ENCODE peak calls at places on chromosomes 1 and 21, in seven cellular contexts. H is uterus, O is right atrium auricular region, Y is fibroblast of lung, M is left ventricle myocardium inferior, K is A673, U is HFF-Myc. G is an unnamed sample.

GRCh38 chr21:15367061-15367626 is 302.3 kb upstream of the NRIP1 start:
- DNase-seq in M (no peak), Y (no peak), H (no peak), U (no peak), O (no peak), K (no peak), G (no peak)

GRCh38 chr1:246632584-246633168 is 66.4 kb downstream of the CNST start:
- DNase-seq in M (no peak), U (peak; percentile 81), H (no peak), O (no peak), K (no peak), Y (peak; percentile 78), G (peak; percentile 90)

GRCh38 chr1:200778766-200779165 is 40.1 kb downstream of the CAMSAP2 start:
- DNase-seq in O (no peak), K (no peak), M (peak; percentile 21), U (no peak), Y (no peak), H (no peak), G (no peak)

GRCh38 chr1:163072658-163073057 is 3.5 kb downstream of the RGS4 start:
- DNase-seq in M (no peak), H (no peak), U (no peak), O (no peak), K (no peak), Y (no peak), G (no peak)

GRCh38 chr1:58870298-58870676 is 86.4 kb upstream of the JUN start:
- DNase-seq in K (no peak), U (no peak), O (no peak), H (no peak), Y (no peak), M (no peak), G (peak; percentile 52)

GRCh38 chr21:16084776-16085364 is 355.1 kb downstream of the USP25 start:
- DNase-seq in Y (peak; percentile 82), O (peak; percentile 78), H (peak; percentile 80), M (peak; percentile 46), U (peak; percentile 55), K (no peak), G (peak; percentile 77)

GRCh38 chr1:228990906-228991569 is 255.8 kb downstream of the RHOU start:
- DNase-seq in H (no peak), M (no peak), O (no peak), U (no peak), Y (no peak), K (no peak), G (no peak)

GRCh38 chr1:154418062-154418897 is 13.1 kb downstream of the IL6R start:
- DNase-seq in M (no peak), H (no peak), O (no peak), K (no peak), Y (no peak), U (no peak), G (no peak)

GRCh38 chr1:35894183-35894582 is 11.2 kb downstream of the AGO1 start:
- DNase-seq in Y (peak; percentile 33), H (no peak), M (no peak), K (peak; percentile 51), O (peak; percentile 64), U (no peak), G (no peak)

DNA sequence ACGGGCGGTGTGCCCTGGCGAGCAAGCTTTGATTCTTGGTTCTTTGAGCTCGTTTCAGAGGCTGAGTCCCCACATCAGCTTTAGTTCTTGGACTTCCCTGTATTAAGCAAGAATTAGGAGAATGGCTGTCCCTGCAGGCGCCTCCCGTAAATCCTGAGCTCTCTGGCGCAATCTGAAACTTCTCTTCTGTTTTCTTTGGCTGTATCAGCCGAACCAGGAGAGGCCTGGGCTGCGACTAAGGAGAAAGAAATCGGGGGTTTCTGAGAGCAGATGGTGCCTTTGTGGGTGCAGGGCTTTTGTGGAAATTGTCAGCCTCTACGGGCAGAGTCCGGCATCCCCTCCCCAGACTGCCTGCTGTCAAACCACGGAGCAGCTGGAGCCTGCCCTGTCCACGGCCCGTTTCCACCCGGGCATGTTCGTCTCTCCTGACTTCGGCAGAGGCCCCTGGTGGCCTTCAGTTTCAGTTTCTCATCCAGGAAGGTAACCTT is 17.9 kb downstream of the CSTB start:
- DNase-seq in O (peak; percentile 82), M (no peak), U (no peak), K (no peak), H (peak; percentile 64), Y (peak; percentile 77), G (no peak)
- H3K4me3 ChIP-seq in O (no peak overlapping the region), M (peak overlapping the region; percentile 42), U (no peak overlapping the region), K (no peak overlapping the region), H (peak overlapping the region; percentile 18), Y (peak overlapping the region; percentile 25), G (peak overlapping the region; percentile 12)

GRCh38 chr1:198935371-198935921 is 296.6 kb downstream of the PTPRC start:
- DNase-seq in M (peak; percentile 33), U (peak; percentile 93), K (peak; percentile 97), H (peak; percentile 26), Y (peak; percentile 94), O (peak; percentile 75), G (peak; percentile 96)
- H3K4me3 ChIP-seq in M (peak overlapping the region; percentile 75), U (peak overlapping the region; percentile 77), K (peak overlapping the region; percentile 68), H (peak overlapping the region; percentile 42), Y (peak overlapping the region; percentile 78), O (peak overlapping the region; percentile 28), G (peak overlapping the region; percentile 74)

GRCh38 chr1:61563611-61564010 is 161.3 kb downstream of the TM2D1 start:
- DNase-seq in M (no peak), U (no peak), O (no peak), Y (no peak), H (no peak), K (no peak), G (no peak)
- H3K4me3 ChIP-seq in M (no peak overlapping the region), U (no peak overlapping the region), O (no peak overlapping the region), Y (no peak overlapping the region), H (no peak overlapping the region), K (no peak overlapping the region), G (no peak overlapping the region)

DNA sequence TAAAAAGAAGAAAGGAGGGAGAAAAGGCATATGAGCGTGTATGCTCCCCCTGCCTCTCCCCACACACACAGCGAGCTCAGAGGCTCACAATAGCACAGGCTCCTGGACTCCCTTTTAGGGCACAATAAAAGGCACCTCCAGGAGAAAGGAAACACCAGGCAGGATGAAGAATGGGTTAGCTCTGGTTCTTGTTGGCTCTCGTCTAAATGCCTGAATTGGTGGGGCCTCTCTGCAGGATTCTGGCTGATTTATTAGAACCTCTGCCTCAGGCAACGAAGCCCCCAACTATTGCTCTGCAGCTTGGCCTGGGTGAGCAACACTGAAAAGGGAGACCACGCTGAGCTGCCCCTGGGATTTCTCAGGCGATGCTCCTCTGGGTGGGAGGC is 590.9 kb upstream of the PLXNA2 start:
- DNase-seq in H (no peak), Y (no peak), M (no peak), U (no peak), O (no peak), K (no peak), G (no peak)
- H3K4me3 ChIP-seq in H (no peak overlapping the region), Y (no peak overlapping the region), M (no peak overlapping the region), U (no peak overlapping the region), O (no peak overlapping the region), K (no peak overlapping the region), G (no peak overlapping the region)

GRCh38 chr1:226964611-226965486 is 24.8 kb downstream of the COQ8A start:
- DNase-seq in K (no peak), O (no peak), U (no peak), H (no peak), M (no peak), Y (no peak), G (no peak)

GRCh38 chr1:226965581-226966440 is 25.7 kb downstream of the COQ8A start:
- DNase-seq in U (no peak), K (no peak), M (no peak), H (no peak), O (no peak), Y (no peak), G (no peak)

GRCh38 chr1:226967665-226968064 is 27.6 kb downstream of the COQ8A start:
- DNase-seq in K (no peak), U (no peak), Y (peak; percentile 47), O (no peak), M (no peak), H (no peak), G (no peak)

GRCh38 chr1:226964068-226964425 is 24.0 kb downstream of the COQ8A start:
- DNase-seq in K (no peak), O (no peak), M (no peak), H (no peak), U (no peak), Y (no peak), G (no peak)

GRCh38 chr1:226966683-226967082 is 26.6 kb downstream of the COQ8A start:
- DNase-seq in M (no peak), H (no peak), K (no peak), O (no peak), Y (no peak), U (no peak), G (no peak)
- H3K4me3 ChIP-seq in M (no peak overlapping the region), H (no peak overlapping the region), K (no peak overlapping the region), O (no peak overlapping the region), Y (no peak overlapping the region), U (no peak overlapping the region), G (no peak overlapping the region)

G was measured in astrocyte of the cerebellum.